ENCODE peak calls at places on chromosomes 2 and 18, in four cellular contexts. A, D, O and S are unnamed samples.

GRCh38 chr2:226649871-226650660 is 149.6 kb downstream of the IRS1 start:
- DNase-seq in O (no peak), A (peak), D (peak), S (peak)

GRCh38 chr18:158128-159036 is at the start of gene USP14:
- DNase-seq in O (peak), D (peak), A (peak), S (peak)

GRCh38 chr2:241795021-241795999 is 13.7 kb upstream of the NEU4 start:
- DNase-seq in O (no peak), A (no peak), D (no peak), S (no peak)

GRCh38 chr2:73983322-73984202 is 1.1 kb upstream of the TET3 start:
- DNase-seq in D (peak), A (peak), O (peak), S (no peak)

GRCh38 chr2:152580722-152581121 is 136.5 kb downstream of the PRPF40A start:
- DNase-seq in O (no peak), A (no peak), D (no peak), S (no peak)

GRCh38 chr2:159093496-159093895 is 125.1 kb downstream of the TANC1 start:
- DNase-seq in O (no peak), D (no peak), A (no peak), S (no peak)

GRCh38 chr2:3536682-3537632 is 17.6 kb upstream of the ADI1 start:
- DNase-seq in A (peak), O (peak), D (peak), S (no peak)

GRCh38 chr2:172091626-172092566 is 6.6 kb downstream of the DLX1 start:
- DNase-seq in O (peak), D (no peak), A (no peak), S (no peak)

GRCh38 chr2:232438951-232439757 is 16.8 kb upstream of the ALPI start:
- DNase-seq in A (no peak), O (peak), D (no peak), S (no peak)

GRCh38 chr18:75083131-75083530 is 125.8 kb downstream of the PTGR3 start:
- DNase-seq in O (no peak), D (no peak), A (no peak), S (no peak)

GRCh38 chr2:75041791-75042231 is 83.4 kb downstream of the POLE4 start:
- DNase-seq in A (no peak), D (no peak), O (no peak), S (no peak)

GRCh38 chr2:222899413-222900181 is 38.8 kb downstream of the ACSL3 start:
- DNase-seq in A (no peak), D (peak), O (no peak), S (no peak)

GRCh38 chr2:151716721-151717120 is 17.6 kb downstream of the NEB start:
- DNase-seq in O (no peak), A (no peak), D (no peak), S (no peak)

GRCh38 chr2:173898996-173899395 is 66.2 kb downstream of the SP3 start:
- DNase-seq in D (no peak), O (no peak), A (no peak), S (no peak)

GRCh38 chr2:168912466-168913170 is 11.5 kb downstream of the G6PC2 start:
- DNase-seq in A (no peak), D (no peak), O (peak), S (no peak)

GRCh38 chr2:168913495-168913894 is 12.4 kb downstream of the G6PC2 start:
- DNase-seq in A (no peak), O (no peak), D (no peak), S (no peak)

GRCh38 chr2:168910330-168910729 is 9.2 kb downstream of the G6PC2 start:
- DNase-seq in O (no peak), A (no peak), D (no peak), S (no peak)

GRCh38 chr2:168915433-168916328 is 14.6 kb downstream of the G6PC2 start:
- DNase-seq in D (no peak), A (no peak), O (no peak), S (no peak)

GRCh38 chr2:168913171-168913484 is 12.0 kb downstream of the G6PC2 start:
- DNase-seq in D (no peak), A (no peak), O (peak), S (no peak)
- H3K27ac ChIP-seq in D (no peak), A (no peak), O (no peak), S (no peak)

GRCh38 chr2:231294116-231294515 is 95.7 kb downstream of the ARMC9 start:
- DNase-seq in A (no peak), D (no peak), O (no peak), S (no peak)
- TF ChIP-seq SIN3A in A (no peak), D (no peak), O (no peak), S (no peak)

DNA sequence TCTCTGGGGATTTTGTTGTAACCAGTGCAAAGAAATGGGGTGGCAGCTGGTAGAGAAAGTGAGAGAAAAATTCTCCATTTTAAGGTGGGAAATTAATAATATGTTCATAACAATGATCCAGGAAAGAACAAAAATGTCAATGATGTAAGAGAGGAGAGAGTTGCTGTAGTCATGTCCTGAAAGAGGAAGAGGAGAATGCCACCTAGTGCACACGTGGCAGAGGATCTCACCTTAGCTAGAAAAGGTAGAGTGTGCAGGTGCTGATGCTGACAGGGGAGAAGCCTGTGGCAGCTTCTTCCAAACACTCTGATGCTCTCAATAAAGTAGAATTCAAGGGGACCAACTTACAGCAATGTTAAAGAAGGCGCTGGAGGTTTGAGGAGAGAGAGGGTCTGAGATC is 282.9 kb upstream of the PKDCC start:
- DNase-seq in O (no peak), D (no peak), A (no peak), S (no peak)
- TF ChIP-seq CTCF in O (no peak), D (peak), A (no peak), S (no peak)

GRCh38 chr2:217789736-217790181 is 213.0 kb downstream of the TNS1 start:
- DNase-seq in O (no peak), D (no peak), A (no peak), S (no peak)
- H3K27ac ChIP-seq in O (no peak), D (peak), A (no peak), S (no peak)

GRCh38 chr2:8276071-8276470 is 405.8 kb upstream of the ID2 start:
- DNase-seq in O (no peak), D (no peak), A (no peak), S (no peak)

GRCh38 chr2:8279506-8279905 is 402.4 kb upstream of the ID2 start:
- DNase-seq in O (no peak), A (no peak), D (no peak), S (no peak)

GRCh38 chr2:8278709-8279354 is 403.0 kb upstream of the ID2 start:
- DNase-seq in A (no peak), O (no peak), D (no peak), S (no peak)

GRCh38 chr2:8281234-8281633 is 400.6 kb upstream of the ID2 start:
- DNase-seq in O (no peak), A (no peak), D (no peak), S (no peak)

GRCh38 chr2:8277921-8278571 is 403.8 kb upstream of the ID2 start:
- DNase-seq in O (peak), D (no peak), A (no peak), S (no peak)
- TF ChIP-seq SIN3A in O (no peak), D (no peak), A (no peak), S (no peak)